ENCODE peak calls at places on chromosomes 12 and 14, in ten cellular contexts. E is stimulated activated CD8-positive, alpha-beta memory T cell treated with anti-CD3 and anti-CD28 coated beads, Interleukin-2, amount 100 ng/mL, for 1 hour; Z is NCI-H1105; J is pons; C is ELF-1; F is Caki2; I is NCI-H1092; M is naive thymus-derived CD8-positive, alpha-beta T cell; B is NCI-H2081; G is renal cortical epithelial cell. U is an unnamed sample.
A peak's percentile ranks its signal among the peaks of the same experiment; 100 is the strongest.

GRCh38 chr14:20219033-20219432 is 4.5 kb upstream of the OR11H6 start:
- DNase-seq in F (no peak), C (no peak), E (no peak), Z (no peak), I (no peak), J (no peak), G (no peak), M (no peak), B (no peak), U (no peak)

GRCh38 chr12:47078733-47079364 is 572 bp upstream of the PCED1B start:
- DNase-seq in C (no peak), G (no peak), M (peak; percentile 60), E (no peak), J (no peak), B (no peak), F (peak; percentile 68), I (peak; percentile 50), Z (no peak), U (no peak)

GRCh38 chr12:78331764-78332163 is 501.1 kb downstream of the NAV3 start:
- DNase-seq in Z (no peak), B (no peak), M (no peak), E (no peak), C (no peak), F (no peak), I (no peak), G (no peak), J (peak; percentile 65), U (no peak)

GRCh38 chr12:12839886-12840285 is 26.7 kb downstream of the DDX47 start:
- DNase-seq in Z (no peak), I (no peak), C (peak; percentile 9), E (no peak), J (no peak), M (no peak), F (peak; percentile 85), G (peak; percentile 88), B (no peak), U (peak; percentile 70)

GRCh38 chr12:2347137-2347843 is 294.5 kb downstream of the CACNA1C start:
- DNase-seq in M (no peak), B (no peak), C (no peak), Z (no peak), J (no peak), F (no peak), E (no peak), I (no peak), G (no peak), U (no peak)

GRCh38 chr14:94992046-94992445 is 165.3 kb downstream of the DICER1 start:
- DNase-seq in E (no peak), M (no peak), Z (no peak), J (no peak), F (no peak), B (no peak), G (peak; percentile 63), C (no peak), I (no peak), U (no peak)

GRCh38 chr12:9787340-9787737 is 26.6 kb upstream of the CD69 start:
- DNase-seq in F (no peak), C (no peak), J (no peak), I (no peak), E (no peak), B (no peak), Z (no peak), G (peak; percentile 15), M (no peak), U (no peak)

GRCh38 chr14:66272221-66272620 is 213.9 kb upstream of the CCDC196 start:
- DNase-seq in G (no peak), M (no peak), Z (no peak), F (no peak), C (no peak), E (no peak), B (no peak), J (no peak), I (no peak), U (no peak)

GRCh38 chr12:54546511-54546910 is 2.9 kb upstream of the PDE1B start:
- DNase-seq in Z (no peak), B (no peak), E (no peak), I (no peak), G (no peak), J (no peak), C (no peak), M (no peak), F (no peak), U (no peak)

GRCh38 chr14:71365305-71365865 is 458.1 kb downstream of the PCNX1 start:
- DNase-seq in M (no peak), J (no peak), Z (no peak), F (no peak), I (no peak), G (no peak), B (no peak), C (peak; percentile 10), E (no peak), U (no peak)

GRCh38 chr12:96889273-96889933 is 17.7 kb upstream of the NEDD1 start:
- DNase-seq in C (no peak), Z (no peak), M (no peak), G (peak; percentile 78), I (no peak), J (no peak), E (no peak), B (no peak), F (peak; percentile 14), U (peak; percentile 66)

GRCh38 chr14:86532219-86532618 is 1002.3 kb downstream of the FLRT2 start:
- DNase-seq in C (no peak), J (no peak), Z (peak; percentile 47), I (peak; percentile 9), B (no peak), F (no peak), M (no peak), G (peak; percentile 69), E (no peak), U (peak; percentile 16)

U was measured in kidney epithelial cell.